ENCODE peak calls at places on chromosomes 3 and 15, in nine cellular contexts. W, P, K, T, O, C, G, L and R are unnamed samples.

GRCh38 chr3:62659660-62660059 is 215.6 kb downstream of the CADPS start:
- DNase-seq in W (no peak), P (no peak), K (no peak), T (no peak), O (no peak), C (no peak), G (no peak), L (no peak), R (no peak)

GRCh38 chr3:45225465-45226205 is 452 bp downstream of the TMEM158 start:
- DNase-seq in W (no peak), P (peak; percentile 26), K (peak; percentile 78), T (no peak), O (peak; percentile 73), C (no peak), G (peak; percentile 87), L (peak; percentile 15), R (no peak)

GRCh38 chr3:32256206-32256605 is 17.7 kb downstream of the CMTM8 start:
- DNase-seq in W (no peak), P (no peak), K (no peak), T (no peak), O (no peak), C (no peak), G (no peak), L (no peak), R (no peak)

GRCh38 chr3:76871655-76872054 is 168.2 kb upstream of the ROBO2 start:
- DNase-seq in W (no peak), P (no peak), K (no peak), T (peak; percentile 1), O (no peak), C (no peak), G (no peak), L (no peak), R (no peak)

GRCh38 chr3:125647318-125648014 is 52.2 kb upstream of the OSBPL11 start:
- DNase-seq in W (no peak), P (no peak), K (no peak), T (no peak), O (no peak), C (no peak), G (peak; percentile 77), L (no peak), R (no peak)

GRCh38 chr3:143331336-143331735 is 211.8 kb downstream of the CHST2 start:
- DNase-seq in W (no peak), P (no peak), K (no peak), T (no peak), O (peak; percentile 56), C (no peak), G (no peak), L (no peak), R (no peak)

GRCh38 chr15:62445244-62445643 is 280.2 kb upstream of the C2CD4B start:
- DNase-seq in W (no peak), P (no peak), K (no peak), T (no peak), O (peak; percentile 78), C (no peak), G (no peak), L (no peak), R (no peak)

GRCh38 chr3:187101184-187102072 is 37.9 kb downstream of the RPL39L start:
- DNase-seq in W (peak; percentile 39), P (peak; percentile 49), K (no peak), T (peak; percentile 90), O (peak; percentile 56), C (peak; percentile 37), G (peak; percentile 59), L (peak; percentile 26), R (no peak)

GRCh38 chr3:136973352-136973751 is 15.6 kb downstream of the IL20RB start:
- DNase-seq in W (no peak), P (no peak), K (no peak), T (no peak), O (no peak), C (no peak), G (no peak), L (no peak), R (no peak)

GRCh38 chr15:87829651-87830050 is 426.9 kb downstream of the NTRK3 start:
- DNase-seq in W (no peak), P (no peak), K (no peak), T (no peak), O (peak; percentile 6), C (no peak), G (no peak), L (no peak), R (no peak)

GRCh38 chr15:74830868-74831267 is 4.4 kb downstream of the CPLX3 start:
- DNase-seq in W (no peak), P (no peak), K (no peak), T (no peak), O (no peak), C (no peak), G (no peak), L (no peak), R (no peak)

GRCh38 chr3:136838641-136839555 is 20.0 kb downstream of the SLC35G2 start:
- DNase-seq in W (no peak), P (no peak), K (no peak), T (peak; percentile 64), O (peak; percentile 69), C (no peak), G (no peak), L (no peak), R (no peak)

GRCh38 chr3:190983875-190984274 is 121.4 kb upstream of the GMNC start:
- DNase-seq in W (no peak), P (no peak), K (no peak), T (no peak), O (no peak), C (no peak), G (no peak), L (no peak), R (no peak)

GRCh38 chr3:146164071-146164470 is 3.1 kb upstream of the PLOD2 start:
- DNase-seq in W (no peak), P (no peak), K (no peak), T (no peak), O (peak; percentile 64), C (no peak), G (no peak), L (no peak), R (no peak)

GRCh38 chr3:106862067-106862466 is 515.2 kb upstream of the CCDC54 start:
- DNase-seq in W (no peak), P (no peak), K (no peak), T (no peak), O (peak; percentile 53), C (no peak), G (no peak), L (no peak), R (no peak)

GRCh38 chr3:183895296-183895695 is 10.6 kb upstream of the PARL start:
- DNase-seq in W (peak; percentile 20), P (no peak), K (peak; percentile 85), T (peak; percentile 59), O (peak; percentile 74), C (no peak), G (no peak), L (peak; percentile 31), R (no peak)

GRCh38 chr3:140540262-140540661 is 137.6 kb upstream of the TRIM42 start:
- DNase-seq in W (no peak), P (no peak), K (no peak), T (no peak), O (no peak), C (no peak), G (no peak), L (no peak), R (no peak)

GRCh38 chr15:89121414-89121813 is 33.2 kb downstream of the ABHD2 start:
- DNase-seq in W (no peak), P (no peak), K (no peak), T (no peak), O (no peak), C (no peak), G (no peak), L (no peak), R (no peak)

GRCh38 chr3:35908366-35909232 is 269.3 kb downstream of the ARPP21 start:
- DNase-seq in W (peak; percentile 29), P (peak; percentile 8), K (peak; percentile 17), T (peak; percentile 50), O (peak; percentile 61), C (no peak), G (no peak), L (peak; percentile 6), R (peak; percentile 73)

GRCh38 chr3:171900396-171900795 is 57.2 kb downstream of the TMEM212 start:
- DNase-seq in W (no peak), P (no peak), K (no peak), T (no peak), O (no peak), C (no peak), G (no peak), L (no peak), R (no peak)

GRCh38 chr3:94009612-94010011 is 18.8 kb downstream of the STX19 start:
- DNase-seq in W (no peak), P (no peak), K (no peak), T (no peak), O (no peak), C (no peak), G (no peak), L (no peak), R (no peak)

GRCh38 chr3:141401584-141402475 is 33.5 kb downstream of the ZBTB38 start:
- DNase-seq in W (no peak), P (peak; percentile 17), K (peak; percentile 86), T (no peak), O (peak; percentile 73), C (no peak), G (peak; percentile 91), L (peak; percentile 48), R (no peak)

GRCh38 chr3:177199206-177199765 is 2.0 kb upstream of the TBL1XR1 start:
- DNase-seq in W (no peak), P (no peak), K (no peak), T (no peak), O (no peak), C (no peak), G (no peak), L (no peak), R (no peak)

GRCh38 chr3:168968611-168969010 is 694.9 kb downstream of the MECOM start:
- DNase-seq in W (no peak), P (no peak), K (no peak), T (no peak), O (peak; percentile 21), C (no peak), G (no peak), L (no peak), R (no peak)

GRCh38 chr3:13134166-13134878 is 61.1 kb upstream of the IQSEC1 start:
- DNase-seq in W (no peak), P (no peak), K (no peak), T (no peak), O (no peak), C (no peak), G (peak; percentile 30), L (no peak), R (no peak)

GRCh38 chr3:134314588-134315285 is 59.5 kb downstream of the AMOTL2 start:
- DNase-seq in W (no peak), P (no peak), K (no peak), T (peak; percentile 2), O (peak; percentile 49), C (no peak), G (no peak), L (no peak), R (no peak)

GRCh38 chr3:55491296-55491816 is 4.2 kb upstream of the WNT5A start:
- DNase-seq in W (no peak), P (no peak), K (no peak), T (no peak), O (peak; percentile 81), C (peak; percentile 88), G (no peak), L (no peak), R (no peak)

GRCh38 chr3:47266709-47267489 is 15.7 kb downstream of the KIF9 start:
- DNase-seq in W (peak; percentile 87), P (peak; percentile 44), K (peak; percentile 58), T (peak; percentile 80), O (peak; percentile 86), C (peak; percentile 74), G (no peak), L (peak; percentile 42), R (no peak)

GRCh38 chr3:110067527-110067926 is 730.2 kb upstream of the DPPA4 start:
- DNase-seq in W (no peak), P (no peak), K (no peak), T (no peak), O (no peak), C (no peak), G (no peak), L (no peak), R (no peak)

GRCh38 chr3:33790091-33790490 is 8.3 kb upstream of the PDCD6IP start:
- DNase-seq in W (no peak), P (no peak), K (no peak), T (no peak), O (no peak), C (no peak), G (no peak), L (no peak), R (no peak)

GRCh38 chr3:191330309-191330712 is at the start of gene UTS2B:
- DNase-seq in W (peak; percentile 61), P (no peak), K (no peak), T (peak; percentile 76), O (peak; percentile 77), C (no peak), G (no peak), L (no peak), R (no peak)